ENCODE peak calls at places on chromosomes 6 and 20, in ten cellular contexts. One of them, this sample, is unnamed.

GRCh38 chr6:143940011-143940597 is 68.0 kb downstream of the PLAGL1 start:
- DNase-seq in upper lobe of left lung: peak
- DNase-seq in activated CD8-positive, alpha-beta T cell treated with anti-CD3 and anti-CD28 coated beads for 36 hours: peak
- DNase-seq in CD4-positive, alpha-beta T cell: peak
- DNase-seq in IMR-90: peak
- DNase-seq in endothelial cell: peak
- DNase-seq in fibroblast of lung: peak
- DNase-seq in foreskin keratinocyte: peak
- DNase-seq in mammary epithelial cell: peak
- DNase-seq in bronchial epithelial cell: peak
- DNase-seq in this sample: no peak

GRCh38 chr6:27608916-27609883 is 136.3 kb upstream of the ZNF184 start:
- DNase-seq in fibroblast of lung: peak
- DNase-seq in IMR-90: peak
- DNase-seq in mammary epithelial cell: peak
- DNase-seq in CD4-positive, alpha-beta T cell: no peak
- DNase-seq in bronchial epithelial cell: peak
- DNase-seq in activated CD8-positive, alpha-beta T cell treated with anti-CD3 and anti-CD28 coated beads for 36 hours: no peak
- DNase-seq in upper lobe of left lung: no peak
- DNase-seq in endothelial cell: peak
- DNase-seq in foreskin keratinocyte: peak
- DNase-seq in this sample: no peak

GRCh38 chr20:21933526-21933925 is 228.1 kb downstream of the PAX1 start:
- DNase-seq in activated CD8-positive, alpha-beta T cell treated with anti-CD3 and anti-CD28 coated beads for 36 hours: no peak
- DNase-seq in bronchial epithelial cell: no peak
- DNase-seq in CD4-positive, alpha-beta T cell: no peak
- DNase-seq in mammary epithelial cell: no peak
- DNase-seq in upper lobe of left lung: no peak
- DNase-seq in foreskin keratinocyte: no peak
- DNase-seq in IMR-90: no peak
- DNase-seq in endothelial cell: no peak
- DNase-seq in fibroblast of lung: no peak
- DNase-seq in this sample: no peak

GRCh38 chr6:3419624-3420272 is 37.1 kb downstream of the SLC22A23 start:
- DNase-seq in fibroblast of lung: peak
- DNase-seq in activated CD8-positive, alpha-beta T cell treated with anti-CD3 and anti-CD28 coated beads for 36 hours: no peak
- DNase-seq in endothelial cell: no peak
- DNase-seq in CD4-positive, alpha-beta T cell: no peak
- DNase-seq in upper lobe of left lung: peak
- DNase-seq in mammary epithelial cell: peak
- DNase-seq in bronchial epithelial cell: peak
- DNase-seq in IMR-90: peak
- DNase-seq in foreskin keratinocyte: peak
- DNase-seq in this sample: no peak

GRCh38 chr20:20407891-20408805 is 40.2 kb downstream of the INSM1 start:
- DNase-seq in upper lobe of left lung: no peak
- DNase-seq in activated CD8-positive, alpha-beta T cell treated with anti-CD3 and anti-CD28 coated beads for 36 hours: no peak
- DNase-seq in mammary epithelial cell: no peak
- DNase-seq in foreskin keratinocyte: no peak
- DNase-seq in CD4-positive, alpha-beta T cell: no peak
- DNase-seq in IMR-90: peak
- DNase-seq in fibroblast of lung: peak
- DNase-seq in bronchial epithelial cell: peak
- DNase-seq in endothelial cell: no peak
- DNase-seq in this sample: no peak

GRCh38 chr6:124795879-124796838 is 166.1 kb upstream of the RNF217 start:
- DNase-seq in activated CD8-positive, alpha-beta T cell treated with anti-CD3 and anti-CD28 coated beads for 36 hours: no peak
- DNase-seq in endothelial cell: peak
- DNase-seq in mammary epithelial cell: no peak
- DNase-seq in IMR-90: peak
- DNase-seq in foreskin keratinocyte: peak
- DNase-seq in bronchial epithelial cell: peak
- DNase-seq in upper lobe of left lung: no peak
- DNase-seq in fibroblast of lung: peak
- DNase-seq in CD4-positive, alpha-beta T cell: no peak
- DNase-seq in this sample: peak

GRCh38 chr6:125477141-125477540 is 175.4 kb upstream of the HDDC2 start:
- DNase-seq in bronchial epithelial cell: no peak
- DNase-seq in foreskin keratinocyte: no peak
- DNase-seq in fibroblast of lung: no peak
- DNase-seq in endothelial cell: no peak
- DNase-seq in IMR-90: no peak
- DNase-seq in upper lobe of left lung: no peak
- DNase-seq in CD4-positive, alpha-beta T cell: no peak
- DNase-seq in activated CD8-positive, alpha-beta T cell treated with anti-CD3 and anti-CD28 coated beads for 36 hours: no peak
- DNase-seq in mammary epithelial cell: no peak
- DNase-seq in this sample: no peak

GRCh38 chr20:45306431-45306982 is at the start of gene RBPJL:
- DNase-seq in IMR-90: no peak
- DNase-seq in bronchial epithelial cell: no peak
- DNase-seq in foreskin keratinocyte: no peak
- DNase-seq in fibroblast of lung: no peak
- DNase-seq in mammary epithelial cell: no peak
- DNase-seq in CD4-positive, alpha-beta T cell: peak
- DNase-seq in upper lobe of left lung: no peak
- DNase-seq in activated CD8-positive, alpha-beta T cell treated with anti-CD3 and anti-CD28 coated beads for 36 hours: peak
- DNase-seq in endothelial cell: peak
- DNase-seq in this sample: peak

GRCh38 chr20:45340236-45340847 is 7.9 kb downstream of the SDC4 start:
- DNase-seq in CD4-positive, alpha-beta T cell: no peak
- DNase-seq in fibroblast of lung: no peak
- DNase-seq in endothelial cell: no peak
- DNase-seq in activated CD8-positive, alpha-beta T cell treated with anti-CD3 and anti-CD28 coated beads for 36 hours: no peak
- DNase-seq in foreskin keratinocyte: no peak
- DNase-seq in bronchial epithelial cell: no peak
- DNase-seq in mammary epithelial cell: peak
- DNase-seq in upper lobe of left lung: peak
- DNase-seq in IMR-90: no peak
- DNase-seq in this sample: no peak

GRCh38 chr6:30725713-30726505 is 5.8 kb downstream of the TUBB start:
- DNase-seq in IMR-90: peak
- DNase-seq in CD4-positive, alpha-beta T cell: no peak
- DNase-seq in foreskin keratinocyte: no peak
- DNase-seq in mammary epithelial cell: no peak
- DNase-seq in fibroblast of lung: peak
- DNase-seq in bronchial epithelial cell: peak
- DNase-seq in activated CD8-positive, alpha-beta T cell treated with anti-CD3 and anti-CD28 coated beads for 36 hours: no peak
- DNase-seq in upper lobe of left lung: no peak
- DNase-seq in endothelial cell: no peak
- DNase-seq in this sample: no peak

GRCh38 chr6:105951322-105951721 is 134.8 kb upstream of the PRDM1 start:
- DNase-seq in foreskin keratinocyte: no peak
- DNase-seq in activated CD8-positive, alpha-beta T cell treated with anti-CD3 and anti-CD28 coated beads for 36 hours: no peak
- DNase-seq in bronchial epithelial cell: no peak
- DNase-seq in upper lobe of left lung: no peak
- DNase-seq in mammary epithelial cell: no peak
- DNase-seq in CD4-positive, alpha-beta T cell: no peak
- DNase-seq in endothelial cell: no peak
- DNase-seq in IMR-90: no peak
- DNase-seq in fibroblast of lung: no peak
- DNase-seq in this sample: no peak

GRCh38 chr20:43849496-43850197 is 65.0 kb upstream of the TOX2 start:
- DNase-seq in foreskin keratinocyte: no peak
- DNase-seq in bronchial epithelial cell: peak
- DNase-seq in CD4-positive, alpha-beta T cell: no peak
- DNase-seq in activated CD8-positive, alpha-beta T cell treated with anti-CD3 and anti-CD28 coated beads for 36 hours: no peak
- DNase-seq in mammary epithelial cell: peak
- DNase-seq in endothelial cell: no peak
- DNase-seq in upper lobe of left lung: no peak
- DNase-seq in IMR-90: peak
- DNase-seq in fibroblast of lung: peak
- DNase-seq in this sample: no peak

GRCh38 chr6:25277857-25278256 is 1.3 kb upstream of the CARMIL1 start:
- DNase-seq in foreskin keratinocyte: no peak
- DNase-seq in fibroblast of lung: peak
- DNase-seq in CD4-positive, alpha-beta T cell: no peak
- DNase-seq in activated CD8-positive, alpha-beta T cell treated with anti-CD3 and anti-CD28 coated beads for 36 hours: no peak
- DNase-seq in bronchial epithelial cell: no peak
- DNase-seq in upper lobe of left lung: no peak
- DNase-seq in IMR-90: peak
- DNase-seq in endothelial cell: no peak
- DNase-seq in mammary epithelial cell: no peak
- DNase-seq in this sample: no peak

GRCh38 chr6:53410508-53411258 is 61.9 kb upstream of the ELOVL5 start:
- DNase-seq in activated CD8-positive, alpha-beta T cell treated with anti-CD3 and anti-CD28 coated beads for 36 hours: peak
- DNase-seq in foreskin keratinocyte: peak
- DNase-seq in upper lobe of left lung: peak
- DNase-seq in mammary epithelial cell: peak
- DNase-seq in CD4-positive, alpha-beta T cell: peak
- DNase-seq in IMR-90: peak
- DNase-seq in endothelial cell: peak
- DNase-seq in bronchial epithelial cell: peak
- DNase-seq in fibroblast of lung: peak
- DNase-seq in this sample: no peak

GRCh38 chr6:57162008-57162407 is 10.1 kb upstream of the BAG2 start:
- DNase-seq in activated CD8-positive, alpha-beta T cell treated with anti-CD3 and anti-CD28 coated beads for 36 hours: no peak
- DNase-seq in foreskin keratinocyte: no peak
- DNase-seq in endothelial cell: no peak
- DNase-seq in bronchial epithelial cell: no peak
- DNase-seq in CD4-positive, alpha-beta T cell: no peak
- DNase-seq in fibroblast of lung: no peak
- DNase-seq in IMR-90: peak
- DNase-seq in mammary epithelial cell: no peak
- DNase-seq in upper lobe of left lung: no peak
- DNase-seq in this sample: no peak

GRCh38 chr6:138421608-138422007 is 17.6 kb downstream of the HEBP2 start:
- DNase-seq in foreskin keratinocyte: no peak
- DNase-seq in fibroblast of lung: no peak
- DNase-seq in upper lobe of left lung: no peak
- DNase-seq in CD4-positive, alpha-beta T cell: no peak
- DNase-seq in IMR-90: no peak
- DNase-seq in mammary epithelial cell: no peak
- DNase-seq in endothelial cell: no peak
- DNase-seq in activated CD8-positive, alpha-beta T cell treated with anti-CD3 and anti-CD28 coated beads for 36 hours: no peak
- DNase-seq in bronchial epithelial cell: no peak
- DNase-seq in this sample: no peak

GRCh38 chr20:36384022-36384619 is 78.0 kb downstream of the DLGAP4 start:
- DNase-seq in endothelial cell: peak
- DNase-seq in mammary epithelial cell: peak
- DNase-seq in fibroblast of lung: peak
- DNase-seq in activated CD8-positive, alpha-beta T cell treated with anti-CD3 and anti-CD28 coated beads for 36 hours: peak
- DNase-seq in IMR-90: peak
- DNase-seq in bronchial epithelial cell: peak
- DNase-seq in CD4-positive, alpha-beta T cell: peak
- DNase-seq in upper lobe of left lung: no peak
- DNase-seq in foreskin keratinocyte: peak
- DNase-seq in this sample: peak
- TF ChIP-seq CTCF in endothelial cell: no peak
- TF ChIP-seq CTCF in mammary epithelial cell: no peak
- TF ChIP-seq CTCF in fibroblast of lung: peak
- TF ChIP-seq CTCF in activated CD8-positive, alpha-beta T cell treated with anti-CD3 and anti-CD28 coated beads for 36 hours: no peak
- TF ChIP-seq CTCF in IMR-90: peak
- TF ChIP-seq CTCF in bronchial epithelial cell: peak
- TF ChIP-seq CTCF in CD4-positive, alpha-beta T cell: no peak
- TF ChIP-seq CTCF in upper lobe of left lung: no peak
- TF ChIP-seq CTCF in foreskin keratinocyte: peak
- TF ChIP-seq CTCF in this sample: peak

GRCh38 chr6:95203153-95203754 is 374.1 kb upstream of the MANEA start:
- DNase-seq in foreskin keratinocyte: peak
- DNase-seq in upper lobe of left lung: no peak
- DNase-seq in endothelial cell: peak
- DNase-seq in CD4-positive, alpha-beta T cell: no peak
- DNase-seq in mammary epithelial cell: peak
- DNase-seq in IMR-90: peak
- DNase-seq in bronchial epithelial cell: peak
- DNase-seq in fibroblast of lung: peak
- DNase-seq in activated CD8-positive, alpha-beta T cell treated with anti-CD3 and anti-CD28 coated beads for 36 hours: peak
- DNase-seq in this sample: no peak
- TF ChIP-seq CTCF in foreskin keratinocyte: peak
- TF ChIP-seq CTCF in upper lobe of left lung: peak
- TF ChIP-seq CTCF in endothelial cell: peak
- TF ChIP-seq CTCF in CD4-positive, alpha-beta T cell: peak
- TF ChIP-seq CTCF in mammary epithelial cell: peak
- TF ChIP-seq CTCF in IMR-90: peak
- TF ChIP-seq CTCF in bronchial epithelial cell: peak
- TF ChIP-seq CTCF in fibroblast of lung: peak
- TF ChIP-seq CTCF in activated CD8-positive, alpha-beta T cell treated with anti-CD3 and anti-CD28 coated beads for 36 hours: peak
- TF ChIP-seq CTCF in this sample: peak

GRCh38 chr6:147467891-147468290 is 40.6 kb upstream of the SAMD5 start:
- DNase-seq in CD4-positive, alpha-beta T cell: no peak
- DNase-seq in mammary epithelial cell: no peak
- DNase-seq in bronchial epithelial cell: no peak
- DNase-seq in endothelial cell: no peak
- DNase-seq in activated CD8-positive, alpha-beta T cell treated with anti-CD3 and anti-CD28 coated beads for 36 hours: no peak
- DNase-seq in upper lobe of left lung: no peak
- DNase-seq in IMR-90: no peak
- DNase-seq in foreskin keratinocyte: no peak
- DNase-seq in fibroblast of lung: no peak
- DNase-seq in this sample: no peak

GRCh38 chr6:147463651-147464050 is 44.8 kb upstream of the SAMD5 start:
- DNase-seq in fibroblast of lung: no peak
- DNase-seq in foreskin keratinocyte: no peak
- DNase-seq in bronchial epithelial cell: no peak
- DNase-seq in IMR-90: no peak
- DNase-seq in mammary epithelial cell: no peak
- DNase-seq in upper lobe of left lung: no peak
- DNase-seq in endothelial cell: no peak
- DNase-seq in CD4-positive, alpha-beta T cell: no peak
- DNase-seq in activated CD8-positive, alpha-beta T cell treated with anti-CD3 and anti-CD28 coated beads for 36 hours: no peak
- DNase-seq in this sample: no peak

GRCh38 chr6:147467463-147467862 is 41.0 kb upstream of the SAMD5 start:
- DNase-seq in CD4-positive, alpha-beta T cell: no peak
- DNase-seq in upper lobe of left lung: no peak
- DNase-seq in IMR-90: no peak
- DNase-seq in endothelial cell: no peak
- DNase-seq in bronchial epithelial cell: no peak
- DNase-seq in fibroblast of lung: no peak
- DNase-seq in mammary epithelial cell: no peak
- DNase-seq in activated CD8-positive, alpha-beta T cell treated with anti-CD3 and anti-CD28 coated beads for 36 hours: no peak
- DNase-seq in foreskin keratinocyte: no peak
- DNase-seq in this sample: no peak

DNA sequence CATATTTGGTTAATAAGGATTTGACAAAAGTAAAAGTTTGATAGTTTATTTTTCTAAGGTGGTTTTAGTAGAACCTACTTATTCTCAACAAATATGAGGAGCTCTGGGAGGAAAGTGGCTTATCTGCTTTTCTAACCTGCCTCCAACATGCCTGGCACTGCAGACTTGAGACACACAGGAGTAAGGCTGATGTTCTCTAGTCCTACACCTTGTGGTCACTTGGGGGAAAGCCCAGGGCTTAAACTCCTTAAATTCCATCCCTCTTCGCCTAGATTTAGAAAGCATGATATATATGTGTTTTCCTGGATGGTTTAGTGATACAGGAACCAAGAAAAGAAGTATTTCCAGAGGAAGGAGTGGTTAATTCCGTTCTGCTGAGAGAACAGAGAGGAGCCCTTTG is 39.9 kb upstream of the SAMD5 start:
- DNase-seq in upper lobe of left lung: no peak
- DNase-seq in foreskin keratinocyte: no peak
- DNase-seq in IMR-90: no peak
- DNase-seq in fibroblast of lung: no peak
- DNase-seq in bronchial epithelial cell: no peak
- DNase-seq in CD4-positive, alpha-beta T cell: no peak
- DNase-seq in endothelial cell: no peak
- DNase-seq in activated CD8-positive, alpha-beta T cell treated with anti-CD3 and anti-CD28 coated beads for 36 hours: no peak
- DNase-seq in mammary epithelial cell: no peak
- DNase-seq in this sample: no peak
- TF ChIP-seq CTCF in upper lobe of left lung: no peak
- TF ChIP-seq CTCF in foreskin keratinocyte: peak
- TF ChIP-seq CTCF in IMR-90: no peak
- TF ChIP-seq CTCF in fibroblast of lung: no peak
- TF ChIP-seq CTCF in bronchial epithelial cell: no peak
- TF ChIP-seq CTCF in CD4-positive, alpha-beta T cell: no peak
- TF ChIP-seq CTCF in endothelial cell: no peak
- TF ChIP-seq CTCF in activated CD8-positive, alpha-beta T cell treated with anti-CD3 and anti-CD28 coated beads for 36 hours: no peak
- TF ChIP-seq CTCF in mammary epithelial cell: no peak
- TF ChIP-seq CTCF in this sample: peak

GRCh38 chr6:33103776-33104175 is 28.0 kb downstream of the HLA-DPB1 start:
- DNase-seq in foreskin keratinocyte: no peak
- DNase-seq in mammary epithelial cell: no peak
- DNase-seq in fibroblast of lung: no peak
- DNase-seq in endothelial cell: no peak
- DNase-seq in upper lobe of left lung: no peak
- DNase-seq in activated CD8-positive, alpha-beta T cell treated with anti-CD3 and anti-CD28 coated beads for 36 hours: no peak
- DNase-seq in CD4-positive, alpha-beta T cell: no peak
- DNase-seq in bronchial epithelial cell: no peak
- DNase-seq in IMR-90: no peak
- DNase-seq in this sample: no peak
- TF ChIP-seq CTCF in foreskin keratinocyte: no peak
- TF ChIP-seq CTCF in mammary epithelial cell: no peak
- TF ChIP-seq CTCF in fibroblast of lung: no peak
- TF ChIP-seq CTCF in endothelial cell: no peak
- TF ChIP-seq CTCF in upper lobe of left lung: no peak
- TF ChIP-seq CTCF in activated CD8-positive, alpha-beta T cell treated with anti-CD3 and anti-CD28 coated beads for 36 hours: no peak
- TF ChIP-seq CTCF in CD4-positive, alpha-beta T cell: no peak
- TF ChIP-seq CTCF in bronchial epithelial cell: no peak
- TF ChIP-seq CTCF in IMR-90: no peak
- TF ChIP-seq CTCF in this sample: no peak

This sample was measured in progenitor cell of endocrine pancreas.